ENCODE peak calls at places on chromosomes 13 and 19, in nine cellular contexts. Q is lower lobe of right lung, W is HCT116, I is fibroblast of the aortic adventitia, R is cardiac muscle cell, D is WTC11, H is BJ, N is IMR-90, X is mucosa of descending colon. L is an unnamed sample.

GRCh38 chr19:42114412-42114811 is 17.8 kb downstream of the POU2F2 start:
- DNase-seq in Q (no peak), W (no peak), I (no peak), R (no peak), D (no peak), H (no peak), N (no peak), X (peak; percentile 32), L (no peak)

GRCh38 chr13:93284056-93284455 is 57.4 kb downstream of the GPC6 start:
- DNase-seq in Q (no peak), W (no peak), I (no peak), R (no peak), D (no peak), H (no peak), N (no peak), X (no peak), L (no peak)

GRCh38 chr13:113471844-113472243 is 18.6 kb upstream of the ADPRHL1 start:
- DNase-seq in Q (no peak), W (no peak), I (no peak), R (no peak), D (no peak), H (no peak), N (no peak), X (no peak), L (no peak)

GRCh38 chr19:39139305-39140194 is 14.0 kb downstream of the PAK4 start:
- DNase-seq in Q (no peak), W (no peak), I (no peak), R (peak; percentile 18), D (peak; percentile 70), H (no peak), N (no peak), X (no peak), L (no peak)

GRCh38 chr19:10295305-10295846 is 5.6 kb downstream of the ICAM5 start:
- DNase-seq in Q (peak; percentile 86), W (no peak), I (no peak), R (peak; percentile 56), D (peak; percentile 58), H (no peak), N (no peak), X (peak; percentile 64), L (no peak)

GRCh38 chr13:59776924-59777690 is 386.6 kb downstream of the DIAPH3 start:
- DNase-seq in Q (no peak), W (no peak), I (peak; percentile 93), R (peak; percentile 87), D (no peak), H (peak; percentile 49), N (peak; percentile 90), X (no peak), L (peak; percentile 84)

GRCh38 chr19:6516018-6516658 is 14.0 kb upstream of the TUBB4A start:
- DNase-seq in Q (peak; percentile 98), W (peak; percentile 95), I (peak; percentile 91), R (peak; percentile 96), D (peak; percentile 99), H (peak; percentile 75), N (peak; percentile 72), X (peak; percentile 95), L (peak; percentile 88)

GRCh38 chr13:113927661-113928581 is 46.0 kb downstream of the C13orf46 start:
- DNase-seq in Q (no peak), W (no peak), I (peak; percentile 98), R (peak; percentile 97), D (peak; percentile 7), H (peak; percentile 99), N (peak; percentile 99), X (no peak), L (peak; percentile 100)

GRCh38 chr13:113832631-113833030 is 31.2 kb downstream of the GAS6 start:
- DNase-seq in Q (peak; percentile 44), W (no peak), I (no peak), R (no peak), D (no peak), H (no peak), N (no peak), X (no peak), L (no peak)

DNA sequence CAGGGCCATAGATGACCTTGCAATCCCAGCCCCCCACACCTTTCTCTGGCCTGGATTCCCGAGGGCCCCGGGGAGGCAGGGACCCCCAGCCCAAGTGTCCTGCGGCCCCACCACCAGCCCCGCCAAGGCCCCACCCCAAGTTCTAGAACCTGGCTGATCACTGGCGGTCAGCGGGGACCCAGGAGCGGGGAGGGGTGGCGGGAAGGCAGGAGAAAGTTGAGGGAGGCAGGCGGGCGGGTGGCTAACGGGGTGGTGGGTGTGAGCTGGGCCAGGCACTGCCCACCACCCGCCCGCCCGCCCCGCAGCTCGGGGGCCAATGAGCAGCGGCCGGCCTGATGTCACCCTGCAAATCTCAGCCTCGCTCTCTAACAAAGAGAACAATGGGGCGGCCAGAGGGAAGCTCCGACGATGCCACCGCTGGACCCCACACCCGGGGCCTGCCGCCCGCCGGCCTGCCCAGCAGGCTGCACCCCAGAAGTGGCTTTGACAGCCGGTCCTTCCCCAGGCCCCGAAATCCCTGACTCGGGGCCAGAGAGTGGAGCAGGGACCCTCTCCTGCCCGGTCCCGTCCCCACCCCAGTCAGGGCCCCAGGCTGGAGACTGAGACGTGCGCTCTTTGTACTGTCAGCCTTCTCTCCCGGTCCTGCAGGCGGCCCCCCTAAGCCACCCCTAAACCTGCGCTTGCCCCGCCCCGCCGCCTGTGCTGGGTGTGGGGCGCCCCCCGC is 1.6 kb downstream of the MEX3D start:
- DNase-seq in Q (peak; percentile 76), W (no peak), I (peak; percentile 79), R (peak; percentile 86), D (peak; percentile 74), H (peak; percentile 19), N (peak; percentile 77), X (peak; percentile 65), L (peak; percentile 78)
- TF ChIP-seq CTCF in Q (no peak), W (no peak), I (no peak), R (no peak), D (no peak), H (no peak), N (no peak), X (no peak), L (no peak)

DNA sequence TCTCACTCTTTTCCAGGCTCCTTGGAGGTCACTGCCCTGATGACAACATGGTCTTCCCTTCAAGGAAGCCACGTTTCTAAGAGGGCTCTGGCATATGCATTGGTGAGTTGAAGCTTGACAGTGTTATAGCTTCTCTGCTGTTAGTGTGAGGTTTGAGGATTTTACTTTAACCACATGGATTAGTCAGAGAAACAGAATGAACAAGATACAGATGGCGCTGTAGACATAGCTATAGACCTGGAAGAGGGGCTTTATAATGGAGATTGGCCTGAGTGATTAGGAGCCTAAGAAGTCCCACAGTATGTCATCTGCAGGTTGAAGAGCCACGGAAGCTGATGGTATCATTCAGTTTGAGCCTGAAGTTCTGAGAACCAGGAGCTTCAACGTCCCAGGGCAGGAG is 18.4 kb upstream of the URI1 start:
- DNase-seq in Q (no peak), W (no peak), I (no peak), R (no peak), D (no peak), H (no peak), N (no peak), X (no peak), L (no peak)
- TF ChIP-seq CTCF in Q (no peak), W (no peak), I (no peak), R (no peak), D (no peak), H (no peak), N (no peak), X (no peak), L (no peak)

DNA sequence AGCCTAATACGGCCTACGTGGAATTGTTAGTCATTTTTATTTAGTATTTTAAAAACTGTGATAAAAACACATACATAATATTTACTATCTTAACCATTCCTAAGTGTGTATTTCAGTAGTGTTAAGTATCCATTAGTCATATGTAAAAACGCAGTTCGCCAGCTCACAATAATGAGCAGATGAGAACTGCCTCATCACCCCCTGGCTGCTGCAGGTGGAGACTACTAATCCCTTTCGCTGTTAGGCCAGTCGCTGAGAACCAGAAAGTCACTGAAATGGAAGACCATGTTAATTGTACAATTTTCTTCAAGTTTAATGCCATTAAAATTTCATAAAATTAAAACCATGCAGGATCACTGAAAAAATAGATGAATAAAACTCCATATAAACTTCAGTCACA is 1.6 kb downstream of the ESD start:
- DNase-seq in Q (no peak), W (no peak), I (no peak), R (no peak), D (no peak), H (no peak), N (no peak), X (no peak), L (no peak)
- TF ChIP-seq CTCF in Q (no peak), W (no peak), I (no peak), R (no peak), D (no peak), H (no peak), N (no peak), X (no peak), L (no peak)

DNA sequence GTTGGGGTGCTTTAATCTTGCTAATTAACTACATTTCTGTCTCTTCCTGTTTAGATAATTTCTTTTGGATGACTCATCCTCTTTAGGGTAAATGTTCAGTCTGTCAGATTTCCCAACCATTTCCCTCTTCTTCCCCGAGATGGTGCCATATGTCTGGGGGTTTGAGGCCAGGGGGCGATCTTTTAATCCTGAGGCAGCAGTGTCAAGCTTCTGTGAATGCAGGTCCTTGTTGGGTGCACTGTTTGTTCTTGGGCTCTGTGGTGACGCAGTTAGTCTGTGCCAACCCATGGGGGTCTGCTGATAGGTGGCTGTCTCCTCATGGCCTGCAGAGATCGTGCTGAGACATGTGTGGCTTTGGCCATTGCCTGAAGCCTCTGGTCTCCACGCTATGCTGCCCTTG is 420.4 kb downstream of the NDFIP2 start:
- DNase-seq in Q (no peak), W (no peak), I (no peak), R (peak; percentile 71), D (peak; percentile 12), H (no peak), N (peak; percentile 13), X (no peak), L (no peak)
- TF ChIP-seq CTCF in Q (no peak), W (no peak), I (no peak), R (peak; percentile 38), D (no peak), H (no peak), N (peak; percentile 22), X (no peak), L (no peak)

DNA sequence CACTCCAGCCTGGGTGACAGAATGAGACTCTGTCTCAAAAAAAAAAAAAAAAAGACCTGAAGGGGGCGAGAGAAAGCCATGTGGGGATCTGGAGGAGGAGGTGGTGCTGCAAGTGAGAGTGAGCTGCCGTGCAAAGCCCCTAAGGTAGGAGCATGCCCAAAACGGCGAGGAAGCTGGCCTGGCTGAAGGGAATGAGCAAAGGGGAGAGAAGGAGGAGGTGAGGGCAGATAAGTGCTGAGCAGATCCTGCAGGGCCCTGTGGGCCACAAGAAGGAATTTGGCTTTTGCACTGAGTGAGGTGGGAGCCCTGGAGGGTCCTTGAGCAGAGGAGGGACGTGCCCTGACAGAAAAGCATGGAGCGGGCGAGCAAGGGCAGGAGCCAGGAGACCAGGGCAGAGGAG is 19.4 kb upstream of the ADGRE5 start:
- DNase-seq in Q (no peak), W (no peak), I (peak; percentile 48), R (peak; percentile 63), D (peak; percentile 63), H (no peak), N (no peak), X (no peak), L (no peak)
- TF ChIP-seq CTCF in Q (peak; percentile 19), W (no peak), I (no peak), R (peak; percentile 17), D (no peak), H (peak; percentile 14), N (no peak), X (no peak), L (peak; percentile 31)

GRCh38 chr19:7520131-7521051 is 2.0 kb upstream of the MCOLN1 start:
- DNase-seq in Q (no peak), W (no peak), I (no peak), R (no peak), D (no peak), H (no peak), N (no peak), X (no peak), L (no peak)
- TF ChIP-seq CTCF in Q (no peak), W (no peak), I (no peak), R (no peak), D (no peak), H (no peak), N (no peak), X (no peak), L (no peak)

GRCh38 chr19:8866344-8866743 is 34.2 kb downstream of the MBD3L1 start:
- DNase-seq in Q (no peak), W (no peak), I (no peak), R (no peak), D (no peak), H (no peak), N (no peak), X (no peak), L (no peak)
- TF ChIP-seq CTCF in Q (no peak), W (no peak), I (no peak), R (no peak), D (no peak), H (no peak), N (no peak), X (no peak), L (no peak)